ENCODE peak calls at places on chromosomes 5 and 9, in six cellular contexts. One of them, this sample, is unnamed.

GRCh38 chr5:68189171-68189570 is 26.4 kb upstream of the PIK3R1 start:
- DNase-seq in H1: no peak
- DNase-seq in PC-9: no peak
- DNase-seq in fibroblast of lung: no peak
- DNase-seq in hepatocyte: no peak
- DNase-seq in PC-3: no peak
- DNase-seq in this sample: no peak

GRCh38 chr5:154198611-154199230 is 8.2 kb downstream of the GALNT10 start:
- DNase-seq in fibroblast of lung: peak; percentile 38
- DNase-seq in hepatocyte: no peak
- DNase-seq in PC-9: peak; percentile 30
- DNase-seq in H1: no peak
- DNase-seq in PC-3: peak; percentile 84
- DNase-seq in this sample: no peak

GRCh38 chr5:1638658-1639400 is 115.1 kb upstream of the LPCAT1 start:
- DNase-seq in PC-3: no peak
- DNase-seq in PC-9: no peak
- DNase-seq in hepatocyte: no peak
- DNase-seq in H1: no peak
- DNase-seq in fibroblast of lung: no peak
- DNase-seq in this sample: no peak

GRCh38 chr5:104297076-104297475 is 734.5 kb upstream of the NUDT12 start:
- DNase-seq in PC-3: peak; percentile 61
- DNase-seq in fibroblast of lung: no peak
- DNase-seq in hepatocyte: no peak
- DNase-seq in PC-9: no peak
- DNase-seq in H1: no peak
- DNase-seq in this sample: no peak

GRCh38 chr9:37999501-38000189 is 69.4 kb downstream of the SHB start:
- DNase-seq in hepatocyte: peak; percentile 52
- DNase-seq in PC-3: peak; percentile 82
- DNase-seq in H1: no peak
- DNase-seq in PC-9: no peak
- DNase-seq in fibroblast of lung: no peak
- DNase-seq in this sample: peak; percentile 37

GRCh38 chr9:127637322-127637847 is 25.3 kb downstream of the STXBP1 start:
- DNase-seq in hepatocyte: peak; percentile 54
- DNase-seq in fibroblast of lung: peak; percentile 97
- DNase-seq in PC-9: no peak
- DNase-seq in H1: no peak
- DNase-seq in PC-3: peak; percentile 55
- DNase-seq in this sample: no peak

GRCh38 chr9:20835364-20836286 is 151.6 kb downstream of the FOCAD start:
- DNase-seq in hepatocyte: no peak
- DNase-seq in PC-3: peak; percentile 26
- DNase-seq in fibroblast of lung: peak; percentile 45
- DNase-seq in PC-9: peak; percentile 2
- DNase-seq in H1: no peak
- DNase-seq in this sample: no peak

GRCh38 chr9:489198-490197 is 274.8 kb downstream of the DOCK8 start:
- DNase-seq in H1: no peak
- DNase-seq in fibroblast of lung: no peak
- DNase-seq in PC-9: no peak
- DNase-seq in hepatocyte: no peak
- DNase-seq in PC-3: peak; percentile 79
- DNase-seq in this sample: no peak

GRCh38 chr5:140113180-140113698 is 670 bp upstream of the PURA start:
- DNase-seq in PC-3: no peak
- DNase-seq in hepatocyte: peak; percentile 21
- DNase-seq in H1: no peak
- DNase-seq in fibroblast of lung: no peak
- DNase-seq in PC-9: no peak
- DNase-seq in this sample: peak; percentile 56

GRCh38 chr9:77649109-77649812 is 1.1 kb upstream of the GNA14 start:
- DNase-seq in hepatocyte: no peak
- DNase-seq in fibroblast of lung: peak; percentile 50
- DNase-seq in PC-9: no peak
- DNase-seq in H1: no peak
- DNase-seq in PC-3: peak; percentile 61
- DNase-seq in this sample: no peak

GRCh38 chr5:132364319-132364718 is 5.2 kb upstream of the SLC22A5 start:
- DNase-seq in H1: no peak
- DNase-seq in fibroblast of lung: peak; percentile 90
- DNase-seq in PC-3: peak; percentile 80
- DNase-seq in hepatocyte: peak; percentile 35
- DNase-seq in PC-9: peak; percentile 34
- DNase-seq in this sample: no peak

GRCh38 chr9:93953492-93954435 is 1.4 kb downstream of the BARX1 start:
- DNase-seq in PC-3: no peak
- DNase-seq in hepatocyte: no peak
- DNase-seq in PC-9: no peak
- DNase-seq in fibroblast of lung: no peak
- DNase-seq in H1: no peak
- DNase-seq in this sample: peak; percentile 49

GRCh38 chr9:84875193-84875592 is 205.7 kb downstream of the NTRK2 start:
- DNase-seq in H1: no peak
- DNase-seq in fibroblast of lung: no peak
- DNase-seq in PC-9: no peak
- DNase-seq in PC-3: no peak
- DNase-seq in hepatocyte: no peak
- DNase-seq in this sample: no peak

GRCh38 chr5:176809544-176810083 is 745 bp upstream of the UNC5A start:
- DNase-seq in hepatocyte: no peak
- DNase-seq in PC-9: no peak
- DNase-seq in fibroblast of lung: no peak
- DNase-seq in H1: no peak
- DNase-seq in PC-3: no peak
- DNase-seq in this sample: peak; percentile 74
- TF ChIP-seq EZH2 in hepatocyte: peak; percentile 49
- TF ChIP-seq EZH2 in PC-9: no peak
- TF ChIP-seq EZH2 in fibroblast of lung: peak; percentile 84
- TF ChIP-seq EZH2 in H1: peak; percentile 68
- TF ChIP-seq EZH2 in PC-3: peak; percentile 84
- TF ChIP-seq EZH2 in this sample: peak; percentile 88

GRCh38 chr5:77322406-77322805 is 111.9 kb downstream of the PDE8B start:
- DNase-seq in H1: no peak
- DNase-seq in hepatocyte: no peak
- DNase-seq in PC-9: no peak
- DNase-seq in PC-3: no peak
- DNase-seq in fibroblast of lung: no peak
- DNase-seq in this sample: no peak

GRCh38 chr5:77321793-77322394 is 111.4 kb downstream of the PDE8B start:
- DNase-seq in hepatocyte: no peak
- DNase-seq in H1: no peak
- DNase-seq in PC-3: no peak
- DNase-seq in fibroblast of lung: no peak
- DNase-seq in PC-9: no peak
- DNase-seq in this sample: peak; percentile 15

GRCh38 chr5:77318060-77318459 is 107.6 kb downstream of the PDE8B start:
- DNase-seq in hepatocyte: no peak
- DNase-seq in PC-3: no peak
- DNase-seq in fibroblast of lung: no peak
- DNase-seq in PC-9: no peak
- DNase-seq in H1: no peak
- DNase-seq in this sample: no peak

GRCh38 chr5:77316871-77317661 is 106.6 kb downstream of the PDE8B start:
- DNase-seq in H1: no peak
- DNase-seq in PC-9: no peak
- DNase-seq in fibroblast of lung: peak; percentile 5
- DNase-seq in hepatocyte: no peak
- DNase-seq in PC-3: peak; percentile 4
- DNase-seq in this sample: no peak

DNA sequence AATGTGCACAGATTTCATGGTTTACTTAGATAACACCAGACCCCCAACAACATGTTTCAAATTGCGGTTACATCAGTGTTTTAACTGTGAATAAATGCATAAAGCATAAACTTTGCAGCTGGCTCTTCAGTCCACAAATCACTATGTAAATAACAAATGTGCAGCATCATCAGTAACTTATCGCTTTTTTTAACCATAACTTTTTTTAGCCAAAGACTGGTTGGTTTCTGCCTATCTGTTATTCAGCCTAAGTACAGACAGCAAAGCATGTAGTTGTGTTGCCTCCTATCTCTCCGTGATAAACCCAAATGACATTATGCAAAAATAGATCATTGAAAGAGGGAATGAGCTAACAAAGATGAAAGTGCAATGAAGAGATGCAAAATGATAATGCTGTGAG is 108.7 kb downstream of the PDE8B start:
- DNase-seq in PC-3: no peak
- DNase-seq in PC-9: no peak
- DNase-seq in hepatocyte: no peak
- DNase-seq in fibroblast of lung: peak; percentile 5
- DNase-seq in H1: no peak
- DNase-seq in this sample: no peak
- H3K4me2 ChIP-seq in PC-3: no peak overlapping the region
- H3K4me2 ChIP-seq in PC-9: no peak overlapping the region
- H3K4me2 ChIP-seq in hepatocyte: no peak overlapping the region
- H3K4me2 ChIP-seq in fibroblast of lung: no peak overlapping the region
- H3K4me2 ChIP-seq in H1: no peak overlapping the region
- H3K4me2 ChIP-seq in this sample: no peak overlapping the region

GRCh38 chr9:98708103-98708932 is 417 bp downstream of the GABBR2 start:
- DNase-seq in H1: no peak
- DNase-seq in fibroblast of lung: no peak
- DNase-seq in PC-9: no peak
- DNase-seq in hepatocyte: no peak
- DNase-seq in PC-3: no peak
- DNase-seq in this sample: no peak

GRCh38 chr9:98706651-98707103 is 2.1 kb downstream of the GABBR2 start:
- DNase-seq in PC-9: no peak
- DNase-seq in hepatocyte: no peak
- DNase-seq in fibroblast of lung: peak; percentile 40
- DNase-seq in PC-3: peak; percentile 19
- DNase-seq in H1: no peak
- DNase-seq in this sample: no peak

GRCh38 chr9:98709968-98710965 is 1.5 kb upstream of the GABBR2 start:
- DNase-seq in PC-3: peak; percentile 40
- DNase-seq in H1: no peak
- DNase-seq in PC-9: peak; percentile 43
- DNase-seq in fibroblast of lung: peak; percentile 74
- DNase-seq in hepatocyte: peak; percentile 67
- DNase-seq in this sample: peak; percentile 74

GRCh38 chr9:98707158-98708102 is 1.3 kb downstream of the GABBR2 start:
- DNase-seq in PC-9: peak; percentile 81
- DNase-seq in H1: peak; percentile 73
- DNase-seq in fibroblast of lung: peak; percentile 82
- DNase-seq in hepatocyte: peak; percentile 84
- DNase-seq in PC-3: peak; percentile 61
- DNase-seq in this sample: peak; percentile 94

GRCh38 chr9:98708933-98709911 is at the start of gene GABBR2:
- DNase-seq in hepatocyte: peak; percentile 25
- DNase-seq in H1: no peak
- DNase-seq in PC-3: no peak
- DNase-seq in fibroblast of lung: no peak
- DNase-seq in PC-9: no peak
- DNase-seq in this sample: peak; percentile 74
- TF ChIP-seq EZH2 in hepatocyte: peak; percentile 62
- TF ChIP-seq EZH2 in H1: peak; percentile 36
- TF ChIP-seq EZH2 in PC-3: no peak
- TF ChIP-seq EZH2 in fibroblast of lung: peak; percentile 49
- TF ChIP-seq EZH2 in PC-9: no peak
- TF ChIP-seq EZH2 in this sample: peak; percentile 80

DNA sequence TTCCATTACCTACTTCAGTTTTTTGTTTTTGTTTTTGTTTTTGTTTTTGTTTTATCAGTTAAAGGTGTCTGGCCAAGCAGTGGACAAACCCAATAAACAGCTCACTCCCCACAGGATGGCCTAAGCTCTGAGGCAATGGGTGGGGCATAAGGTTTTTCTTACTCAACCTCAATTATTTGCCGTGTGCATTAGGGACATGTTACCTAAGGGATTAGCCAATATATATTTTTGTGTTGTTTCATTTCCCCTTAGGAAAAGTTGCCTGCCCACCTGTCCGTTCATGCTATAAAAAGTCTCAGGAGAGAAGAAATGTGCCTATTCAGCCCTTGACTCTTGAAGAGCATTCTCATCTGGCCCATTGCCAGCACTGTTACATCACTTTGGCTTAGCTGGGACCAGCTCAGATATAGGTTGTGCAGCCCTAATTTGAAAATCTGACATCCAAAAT is 7.3 kb downstream of the SH3RF2 start:
- DNase-seq in PC-9: peak; percentile 27
- DNase-seq in H1: no peak
- DNase-seq in PC-3: peak; percentile 69
- DNase-seq in hepatocyte: peak; percentile 67
- DNase-seq in fibroblast of lung: peak; percentile 40
- DNase-seq in this sample: no peak
- H3K4me2 ChIP-seq in PC-9: peak overlapping the region; percentile 33
- H3K4me2 ChIP-seq in H1: no peak overlapping the region
- H3K4me2 ChIP-seq in PC-3: no peak overlapping the region
- H3K4me2 ChIP-seq in hepatocyte: peak overlapping the region; percentile 75
- H3K4me2 ChIP-seq in fibroblast of lung: no peak overlapping the region
- H3K4me2 ChIP-seq in this sample: no peak overlapping the region

GRCh38 chr9:70044450-70045307 is 1.0 kb downstream of the MAMDC2 start:
- DNase-seq in PC-9: peak; percentile 42
- DNase-seq in hepatocyte: peak; percentile 54
- DNase-seq in PC-3: no peak
- DNase-seq in H1: no peak
- DNase-seq in fibroblast of lung: peak; percentile 49
- DNase-seq in this sample: peak; percentile 67
- TF ChIP-seq EZH2 in PC-9: no peak
- TF ChIP-seq EZH2 in hepatocyte: no peak
- TF ChIP-seq EZH2 in PC-3: no peak
- TF ChIP-seq EZH2 in H1: no peak
- TF ChIP-seq EZH2 in fibroblast of lung: no peak
- TF ChIP-seq EZH2 in this sample: peak; percentile 26

This sample was measured in neural progenitor cell.